ENCODE peak calls at places on chromosomes 12 and 14, in five cellular contexts. One of them, this sample, is unnamed. For H3K36me3, the result is how much of the 10 kb centered on the place peaks cover.

GRCh38 chr12:2306686-2307249 is 254.0 kb downstream of the CACNA1C start:
- DNase-seq in PC-3: no peak
- DNase-seq in tibial nerve: no peak
- DNase-seq in left ventricle myocardium inferior: no peak
- DNase-seq in cardiac muscle cell: no peak
- DNase-seq in this sample: no peak

GRCh38 chr12:20555771-20556170 is 139.4 kb upstream of the SLCO1C1 start:
- DNase-seq in PC-3: peak
- DNase-seq in tibial nerve: no peak
- DNase-seq in left ventricle myocardium inferior: no peak
- DNase-seq in cardiac muscle cell: no peak
- DNase-seq in this sample: no peak

GRCh38 chr12:50825372-50825838 is 17.3 kb upstream of the TMPRSS12 start:
- DNase-seq in PC-3: peak
- DNase-seq in tibial nerve: no peak
- DNase-seq in left ventricle myocardium inferior: no peak
- DNase-seq in cardiac muscle cell: peak
- DNase-seq in this sample: no peak

GRCh38 chr12:120438495-120439198 is 734 bp downstream of the COX6A1 start:
- DNase-seq in PC-3: no peak
- DNase-seq in tibial nerve: no peak
- DNase-seq in left ventricle myocardium inferior: no peak
- DNase-seq in cardiac muscle cell: no peak
- DNase-seq in this sample: no peak

GRCh38 chr12:23684121-23684520 is 265.3 kb downstream of the SOX5 start:
- DNase-seq in PC-3: no peak
- DNase-seq in tibial nerve: no peak
- DNase-seq in left ventricle myocardium inferior: no peak
- DNase-seq in cardiac muscle cell: no peak
- DNase-seq in this sample: no peak

GRCh38 chr12:106841471-106842302 is 67.2 kb downstream of the RIC8B start:
- DNase-seq in PC-3: peak
- DNase-seq in tibial nerve: peak
- DNase-seq in left ventricle myocardium inferior: no peak
- DNase-seq in cardiac muscle cell: peak
- DNase-seq in this sample: no peak

GRCh38 chr12:20748198-20748597 is 53.1 kb downstream of the SLCO1C1 start:
- DNase-seq in PC-3: no peak
- DNase-seq in tibial nerve: no peak
- DNase-seq in left ventricle myocardium inferior: no peak
- DNase-seq in cardiac muscle cell: no peak
- DNase-seq in this sample: no peak

GRCh38 chr12:41772478-41772877 is 372.2 kb downstream of the GXYLT1 start:
- DNase-seq in PC-3: no peak
- DNase-seq in tibial nerve: no peak
- DNase-seq in left ventricle myocardium inferior: no peak
- DNase-seq in cardiac muscle cell: no peak
- DNase-seq in this sample: no peak

GRCh38 chr12:98653866-98654493 is 8.9 kb downstream of the APAF1 start:
- DNase-seq in PC-3: peak
- DNase-seq in tibial nerve: no peak
- DNase-seq in left ventricle myocardium inferior: no peak
- DNase-seq in cardiac muscle cell: peak
- DNase-seq in this sample: no peak

GRCh38 chr12:124686885-124687694 is 119.7 kb upstream of the NCOR2 start:
- DNase-seq in PC-3: no peak
- DNase-seq in tibial nerve: no peak
- DNase-seq in left ventricle myocardium inferior: no peak
- DNase-seq in cardiac muscle cell: no peak
- DNase-seq in this sample: no peak

GRCh38 chr12:122886851-122887816 is 8.8 kb downstream of the VPS37B start:
- DNase-seq in PC-3: peak
- DNase-seq in tibial nerve: no peak
- DNase-seq in left ventricle myocardium inferior: no peak
- DNase-seq in cardiac muscle cell: no peak
- DNase-seq in this sample: no peak

GRCh38 chr12:18430425-18431048 is 169.2 kb downstream of the PIK3C2G start:
- DNase-seq in PC-3: peak
- DNase-seq in tibial nerve: peak
- DNase-seq in left ventricle myocardium inferior: peak
- DNase-seq in cardiac muscle cell: peak
- DNase-seq in this sample: no peak

GRCh38 chr14:72679591-72680151 is 214.2 kb downstream of the DPF3 start:
- DNase-seq in PC-3: no peak
- DNase-seq in tibial nerve: no peak
- DNase-seq in left ventricle myocardium inferior: no peak
- DNase-seq in cardiac muscle cell: no peak
- DNase-seq in this sample: no peak

GRCh38 chr14:101716956-101717662 is 44.4 kb upstream of the PPP2R5C start:
- DNase-seq in PC-3: no peak
- DNase-seq in tibial nerve: no peak
- DNase-seq in left ventricle myocardium inferior: no peak
- DNase-seq in cardiac muscle cell: no peak
- DNase-seq in this sample: peak

GRCh38 chr12:69392146-69392928 is 32.8 kb downstream of the YEATS4 start:
- DNase-seq in PC-3: no peak
- DNase-seq in tibial nerve: no peak
- DNase-seq in left ventricle myocardium inferior: no peak
- DNase-seq in cardiac muscle cell: no peak
- DNase-seq in this sample: no peak

GRCh38 chr12:126160912-126161311 is 1095.7 kb downstream of the AACS start:
- DNase-seq in PC-3: no peak
- DNase-seq in tibial nerve: no peak
- DNase-seq in left ventricle myocardium inferior: no peak
- DNase-seq in cardiac muscle cell: no peak
- DNase-seq in this sample: no peak

GRCh38 chr14:52110441-52111086 is 41.7 kb upstream of the NID2 start:
- DNase-seq in PC-3: peak
- DNase-seq in tibial nerve: no peak
- DNase-seq in left ventricle myocardium inferior: no peak
- DNase-seq in cardiac muscle cell: no peak
- DNase-seq in this sample: no peak

GRCh38 chr12:114425031-114425626 is 19.2 kb upstream of the TBX5 start:
- DNase-seq in PC-3: no peak
- DNase-seq in tibial nerve: no peak
- DNase-seq in left ventricle myocardium inferior: no peak
- DNase-seq in cardiac muscle cell: no peak
- DNase-seq in this sample: no peak

GRCh38 chr14:77470192-77470870 is 12.4 kb downstream of the AHSA1 start:
- DNase-seq in PC-3: no peak
- DNase-seq in tibial nerve: no peak
- DNase-seq in left ventricle myocardium inferior: no peak
- DNase-seq in cardiac muscle cell: no peak
- DNase-seq in this sample: no peak

GRCh38 chr14:77469539-77469938 is 11.6 kb downstream of the AHSA1 start:
- DNase-seq in PC-3: no peak
- DNase-seq in tibial nerve: no peak
- DNase-seq in left ventricle myocardium inferior: no peak
- DNase-seq in cardiac muscle cell: no peak
- DNase-seq in this sample: no peak

GRCh38 chr14:77469041-77469440 is 11.1 kb downstream of the AHSA1 start:
- DNase-seq in PC-3: no peak
- DNase-seq in tibial nerve: no peak
- DNase-seq in left ventricle myocardium inferior: no peak
- DNase-seq in cardiac muscle cell: no peak
- DNase-seq in this sample: no peak

GRCh38 chr14:77467801-77468200 is 9.9 kb downstream of the AHSA1 start:
- DNase-seq in PC-3: no peak
- DNase-seq in tibial nerve: no peak
- DNase-seq in left ventricle myocardium inferior: no peak
- DNase-seq in cardiac muscle cell: no peak
- DNase-seq in this sample: no peak
- H3K36me3 ChIP-seq in PC-3: under half
- H3K36me3 ChIP-seq in tibial nerve: under half
- H3K36me3 ChIP-seq in left ventricle myocardium inferior: half or more
- H3K36me3 ChIP-seq in cardiac muscle cell: under half
- H3K36me3 ChIP-seq in this sample: half or more

GRCh38 chr12:103114296-103115055 is 157.0 kb downstream of the ASCL1 start:
- DNase-seq in PC-3: no peak
- DNase-seq in tibial nerve: no peak
- DNase-seq in left ventricle myocardium inferior: no peak
- DNase-seq in cardiac muscle cell: no peak
- DNase-seq in this sample: no peak
- H3K27ac ChIP-seq in PC-3: no peak
- H3K27ac ChIP-seq in tibial nerve: no peak
- H3K27ac ChIP-seq in left ventricle myocardium inferior: no peak
- H3K27ac ChIP-seq in cardiac muscle cell: no peak
- H3K27ac ChIP-seq in this sample: no peak

DNA sequence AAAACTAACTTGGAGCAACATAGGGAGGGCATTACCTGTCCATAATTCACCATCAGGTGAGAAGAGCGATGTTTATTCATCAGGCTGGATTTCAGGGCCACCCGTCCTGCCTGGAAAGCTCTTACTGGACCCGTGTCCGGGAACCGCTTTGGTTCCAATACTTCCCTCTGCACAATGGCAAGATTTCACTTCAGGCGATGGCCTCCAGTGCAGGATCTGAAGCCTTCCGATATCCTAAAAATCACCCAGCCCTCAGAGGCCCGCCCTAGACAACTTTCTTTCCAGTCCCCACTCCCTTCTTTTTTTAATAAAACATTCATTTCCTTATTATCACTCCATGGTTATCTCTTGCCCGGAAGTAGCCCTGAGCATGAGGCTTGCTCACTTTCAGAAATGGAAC is 92.5 kb downstream of the BCL11B start:
- DNase-seq in PC-3: no peak
- DNase-seq in tibial nerve: no peak
- DNase-seq in left ventricle myocardium inferior: no peak
- DNase-seq in cardiac muscle cell: no peak
- DNase-seq in this sample: no peak
- H3K36me3 ChIP-seq in PC-3: under half
- H3K36me3 ChIP-seq in tibial nerve: under half
- H3K36me3 ChIP-seq in left ventricle myocardium inferior: under half
- H3K36me3 ChIP-seq in cardiac muscle cell: under half
- H3K36me3 ChIP-seq in this sample: under half

GRCh38 chr14:78764645-78765044 is 594.5 kb downstream of the NRXN3 start:
- DNase-seq in PC-3: no peak
- DNase-seq in tibial nerve: no peak
- DNase-seq in left ventricle myocardium inferior: no peak
- DNase-seq in cardiac muscle cell: no peak
- DNase-seq in this sample: no peak
- H3K27ac ChIP-seq in PC-3: no peak
- H3K27ac ChIP-seq in tibial nerve: no peak
- H3K27ac ChIP-seq in left ventricle myocardium inferior: no peak
- H3K27ac ChIP-seq in cardiac muscle cell: no peak
- H3K27ac ChIP-seq in this sample: no peak

DNA sequence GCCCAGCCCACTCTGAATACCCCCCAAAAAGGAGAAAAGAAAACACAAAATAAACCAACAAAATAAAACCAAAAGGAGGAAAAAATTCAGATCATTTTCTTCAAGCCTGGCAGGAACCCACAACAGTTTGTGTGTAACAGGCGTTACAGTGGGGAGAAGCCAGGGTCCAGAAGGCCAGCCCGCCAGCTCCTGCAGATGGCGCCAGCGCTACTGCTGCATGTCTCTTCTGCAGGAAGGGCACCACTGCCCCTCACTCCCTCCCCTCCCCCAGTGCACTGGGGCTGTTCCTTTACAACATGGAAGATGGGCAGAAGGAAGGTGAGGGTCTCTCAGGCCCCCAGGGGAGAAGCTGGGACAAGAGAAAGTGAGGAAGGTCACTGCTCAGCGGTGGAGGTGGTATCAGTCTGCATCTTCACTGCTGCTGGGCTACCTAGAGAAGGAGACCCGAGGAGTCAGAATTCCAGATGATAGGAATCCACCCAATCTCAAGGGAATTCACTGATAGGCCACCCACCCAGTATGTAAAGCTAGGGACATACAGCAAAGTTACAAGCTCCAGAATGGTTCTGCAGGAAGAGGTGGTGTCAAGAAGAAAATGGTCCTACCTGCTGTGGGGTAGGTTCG is 2.3 kb upstream of the NOP2 start:
- DNase-seq in PC-3: peak
- DNase-seq in tibial nerve: no peak
- DNase-seq in left ventricle myocardium inferior: no peak
- DNase-seq in cardiac muscle cell: peak
- DNase-seq in this sample: no peak
- H3K36me3 ChIP-seq in PC-3: under half
- H3K36me3 ChIP-seq in tibial nerve: under half
- H3K36me3 ChIP-seq in left ventricle myocardium inferior: half or more
- H3K36me3 ChIP-seq in cardiac muscle cell: half or more
- H3K36me3 ChIP-seq in this sample: half or more

GRCh38 chr14:54593860-54594259 is 26.9 kb downstream of the SAMD4A start:
- DNase-seq in PC-3: peak
- DNase-seq in tibial nerve: no peak
- DNase-seq in left ventricle myocardium inferior: no peak
- DNase-seq in cardiac muscle cell: no peak
- DNase-seq in this sample: no peak

GRCh38 chr14:54591461-54592245 is 24.7 kb downstream of the SAMD4A start:
- DNase-seq in PC-3: peak
- DNase-seq in tibial nerve: no peak
- DNase-seq in left ventricle myocardium inferior: no peak
- DNase-seq in cardiac muscle cell: no peak
- DNase-seq in this sample: no peak

GRCh38 chr14:54590481-54590880 is 23.6 kb downstream of the SAMD4A start:
- DNase-seq in PC-3: no peak
- DNase-seq in tibial nerve: no peak
- DNase-seq in left ventricle myocardium inferior: no peak
- DNase-seq in cardiac muscle cell: no peak
- DNase-seq in this sample: no peak

GRCh38 chr14:54597795-54598443 is 31.0 kb downstream of the SAMD4A start:
- DNase-seq in PC-3: peak
- DNase-seq in tibial nerve: no peak
- DNase-seq in left ventricle myocardium inferior: no peak
- DNase-seq in cardiac muscle cell: no peak
- DNase-seq in this sample: no peak

GRCh38 chr14:54594531-54594930 is 27.6 kb downstream of the SAMD4A start:
- DNase-seq in PC-3: no peak
- DNase-seq in tibial nerve: no peak
- DNase-seq in left ventricle myocardium inferior: no peak
- DNase-seq in cardiac muscle cell: no peak
- DNase-seq in this sample: no peak
- H3K27ac ChIP-seq in PC-3: peak
- H3K27ac ChIP-seq in tibial nerve: no peak
- H3K27ac ChIP-seq in left ventricle myocardium inferior: no peak
- H3K27ac ChIP-seq in cardiac muscle cell: no peak
- H3K27ac ChIP-seq in this sample: no peak

DNA sequence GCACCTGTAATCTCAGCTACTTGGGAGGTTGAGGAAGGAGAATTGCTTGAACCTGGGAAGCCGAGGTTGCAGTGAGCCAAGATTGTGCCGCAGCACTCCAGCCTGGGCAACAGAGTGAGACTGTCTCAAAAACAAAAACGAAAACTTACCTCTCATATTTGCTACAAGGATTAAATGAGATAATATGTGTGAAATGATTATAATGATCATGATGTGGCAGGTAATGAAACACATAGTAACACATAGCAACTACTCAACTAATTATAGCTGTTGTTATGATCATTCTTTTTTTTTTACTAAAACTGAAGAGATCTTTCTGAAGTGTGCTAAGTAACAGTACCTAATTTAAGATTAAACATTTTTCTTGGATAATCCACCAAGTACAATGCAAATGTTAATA is 30.1 kb downstream of the RPGRIP1 start:
- DNase-seq in PC-3: no peak
- DNase-seq in tibial nerve: no peak
- DNase-seq in left ventricle myocardium inferior: no peak
- DNase-seq in cardiac muscle cell: no peak
- DNase-seq in this sample: no peak
- H3K36me3 ChIP-seq in PC-3: under half
- H3K36me3 ChIP-seq in tibial nerve: under half
- H3K36me3 ChIP-seq in left ventricle myocardium inferior: under half
- H3K36me3 ChIP-seq in cardiac muscle cell: under half
- H3K36me3 ChIP-seq in this sample: under half